ENCODE peak calls at places on chromosomes 4 and X, in four cellular contexts. H, K, E and N are unnamed samples.

GRCh38 chr4:17336524-17336941 is 175.4 kb downstream of the QDPR start:
- DNase-seq in H (peak), E (peak), K (no peak), N (peak)

GRCh38 chr4:151331276-151332042 is 6.1 kb upstream of the SH3D19 start:
- DNase-seq in H (no peak), E (peak), K (no peak), N (no peak)

GRCh38 chr4:40699648-40700047 is 50.1 kb upstream of the NSUN7 start:
- DNase-seq in K (no peak), H (no peak), E (peak), N (no peak)

GRCh38 chrX:131812847-131813825 is 210.0 kb upstream of the STK26 start:
- DNase-seq in K (no peak), E (no peak), H (peak), N (peak)

GRCh38 chr4:152864361-152864760 is 71.8 kb upstream of the FHDC1 start:
- DNase-seq in H (no peak), E (no peak), K (no peak), N (no peak)

GRCh38 chr4:78020677-78021076 is 36.4 kb upstream of the FRAS1 start:
- DNase-seq in E (no peak), K (peak), H (no peak), N (no peak)

GRCh38 chr4:19983072-19983471 is 268.6 kb upstream of the SLIT2 start:
- DNase-seq in K (no peak), E (peak), H (no peak), N (no peak)

GRCh38 chr4:168695288-168695687 is 198.4 kb downstream of the PALLD start:
- DNase-seq in E (no peak), K (no peak), H (no peak), N (no peak)

GRCh38 chrX:19772759-19773623 is 114.4 kb downstream of the SH3KBP1 start:
- DNase-seq in E (peak), K (no peak), H (no peak), N (no peak)

GRCh38 chr4:26131711-26132110 is 189.1 kb upstream of the RBPJ start:
- DNase-seq in E (no peak), H (peak), K (no peak), N (peak)

GRCh38 chrX:129678176-129678880 is 23.6 kb upstream of the APLN start:
- DNase-seq in E (peak), K (peak), H (peak), N (no peak)

GRCh38 chrX:7146703-7147430 is 645 bp upstream of the STS start:
- DNase-seq in H (peak), K (peak), E (no peak), N (peak)

GRCh38 chrX:19739683-19740082 is 147.7 kb downstream of the SH3KBP1 start:
- DNase-seq in K (peak), E (peak), H (no peak), N (peak)

GRCh38 chr4:2302387-2303119 is 40.6 kb upstream of the MXD4 start:
- DNase-seq in H (no peak), K (no peak), E (no peak), N (no peak)

GRCh38 chrX:149469406-149469805 is 35.7 kb downstream of the IDS start:
- DNase-seq in K (no peak), E (no peak), H (no peak), N (no peak)

GRCh38 chr4:4666693-4667642 is 125.1 kb upstream of the STX18 start:
- DNase-seq in H (no peak), E (no peak), K (no peak), N (no peak)

GRCh38 chr4:153757407-153757806 is 2.4 kb downstream of the RNF175 start:
- DNase-seq in H (no peak), E (no peak), K (no peak), N (no peak)

GRCh38 chrX:152884171-152884570 is 13.7 kb upstream of the ZNF185 start:
- DNase-seq in H (no peak), K (no peak), E (no peak), N (no peak)

GRCh38 chr4:16270654-16271328 is 44.5 kb upstream of the TAPT1 start:
- DNase-seq in K (no peak), H (no peak), E (peak), N (no peak)

GRCh38 chr4:788006-788635 is 37.8 kb downstream of the CPLX1 start:
- DNase-seq in K (no peak), E (no peak), H (no peak), N (no peak)

GRCh38 chr4:168908859-168909390 is 101.1 kb downstream of the CBR4 start:
- DNase-seq in E (peak), K (no peak), H (no peak), N (no peak)

GRCh38 chr4:140720387-140721087 is 35.6 kb downstream of the TBC1D9 start:
- DNase-seq in H (no peak), K (no peak), E (no peak), N (no peak)

GRCh38 chr4:143202824-143203223 is 18.1 kb downstream of the USP38 start:
- DNase-seq in K (no peak), H (no peak), E (no peak), N (no peak)

GRCh38 chrX:45497290-45497689 is 296.6 kb upstream of the DIPK2B start:
- DNase-seq in H (no peak), K (no peak), E (peak), N (no peak)

GRCh38 chr4:89519771-89520170 is 212.2 kb upstream of the GPRIN3 start:
- DNase-seq in K (no peak), E (no peak), H (no peak), N (no peak)

GRCh38 chr4:140812916-140813315 is 56.7 kb upstream of the TBC1D9 start:
- DNase-seq in H (no peak), K (no peak), E (no peak), N (no peak)

GRCh38 chr4:56799824-56800756 is 21.4 kb downstream of the SPINK2 start:
- DNase-seq in H (peak), E (peak), K (peak), N (peak)

GRCh38 chr4:2291705-2292651 is 30.1 kb upstream of the MXD4 start:
- DNase-seq in E (no peak), K (no peak), H (no peak), N (no peak)

GRCh38 chrX:52988985-52989917 is 30.9 kb upstream of the FAM156A start:
- DNase-seq in E (no peak), K (no peak), H (no peak), N (no peak)

GRCh38 chr4:8201341-8201781 is 2.3 kb downstream of the SH3TC1 start:
- DNase-seq in H (peak), E (no peak), K (no peak), N (peak)